ENCODE peak calls at places on chromosomes 7 and 10, in eight cellular contexts. Y, U, O, C, L, P, A and F are unnamed samples.

GRCh38 chr10:17098012-17098411 is 31.6 kb downstream of the CUBN start:
- DNase-seq in A (no peak), L (no peak), Y (no peak), C (no peak), O (no peak), U (no peak), P (no peak), F (no peak)

GRCh38 chr7:7292608-7293007 is 110.3 kb downstream of the C1GALT1 start:
- DNase-seq in O (no peak), C (no peak), A (no peak), Y (no peak), P (no peak), L (no peak), U (peak; percentile 66), F (no peak)

GRCh38 chr10:11528286-11528685 is 83.2 kb downstream of the USP6NL start:
- DNase-seq in P (no peak), A (no peak), U (no peak), Y (no peak), O (no peak), C (no peak), L (no peak), F (no peak)

GRCh38 chr7:14207711-14208110 is 218.2 kb upstream of the ETV1 start:
- DNase-seq in O (no peak), Y (no peak), U (no peak), A (no peak), P (no peak), L (no peak), C (no peak), F (no peak)

GRCh38 chr10:43160067-43160918 is 22.0 kb downstream of the CSGALNACT2 start:
- DNase-seq in U (no peak), O (no peak), Y (peak; percentile 37), C (no peak), L (no peak), P (no peak), A (no peak), F (no peak)

GRCh38 chr10:86535057-86535882 is 13.7 kb upstream of the WAPL start:
- DNase-seq in U (peak; percentile 64), C (peak; percentile 89), O (peak; percentile 35), A (peak; percentile 91), Y (peak; percentile 25), L (no peak), P (no peak), F (peak; percentile 92)

GRCh38 chr7:117808273-117808868 is 64.9 kb downstream of the CTTNBP2 start:
- DNase-seq in A (peak; percentile 54), O (peak; percentile 23), C (peak; percentile 23), L (peak; percentile 11), P (no peak), U (no peak), Y (no peak), F (peak; percentile 14)

GRCh38 chr10:61623101-61623500 is 39.6 kb upstream of the CABCOCO1 start:
- DNase-seq in Y (no peak), O (no peak), L (no peak), A (no peak), C (no peak), U (no peak), P (no peak), F (no peak)

GRCh38 chr7:129367349-129367699 is 66.9 kb upstream of the STRIP2 start:
- DNase-seq in P (no peak), L (no peak), Y (no peak), O (no peak), C (no peak), A (no peak), U (no peak), F (no peak)

GRCh38 chr7:100802951-100803350 is 24.4 kb downstream of the EPHB4 start:
- DNase-seq in Y (no peak), U (no peak), C (no peak), A (no peak), O (peak; percentile 50), L (no peak), P (no peak), F (peak; percentile 32)

GRCh38 chr7:30950197-30950596 is 13.6 kb upstream of the GHRHR start:
- DNase-seq in P (no peak), C (no peak), O (no peak), L (no peak), Y (no peak), U (no peak), A (no peak), F (no peak)

GRCh38 chr7:46545790-46546189 is 624.7 kb upstream of the IGFBP3 start:
- DNase-seq in P (no peak), L (no peak), U (peak; percentile 59), C (no peak), Y (peak; percentile 83), O (no peak), A (no peak), F (peak; percentile 54)

GRCh38 chr10:52420656-52421055 is 106.6 kb downstream of the DKK1 start:
- DNase-seq in O (no peak), U (no peak), Y (no peak), P (no peak), A (no peak), L (no peak), C (no peak), F (no peak)

GRCh38 chr7:130995252-130996081 is 261.5 kb upstream of the KLF14 start:
- DNase-seq in U (no peak), L (no peak), Y (no peak), C (no peak), P (no peak), O (no peak), A (no peak), F (peak; percentile 76)

GRCh38 chr7:130994378-130995115 is 260.5 kb upstream of the KLF14 start:
- DNase-seq in L (no peak), A (peak; percentile 53), U (no peak), C (peak; percentile 33), Y (no peak), P (no peak), O (peak; percentile 73), F (peak; percentile 46)

GRCh38 chr7:130998993-130999602 is 265.1 kb upstream of the KLF14 start:
- DNase-seq in C (no peak), P (no peak), A (no peak), Y (peak; percentile 43), L (no peak), U (no peak), O (no peak), F (no peak)

GRCh38 chr7:130996205-130996840 is 262.3 kb upstream of the KLF14 start:
- DNase-seq in L (no peak), O (no peak), A (no peak), P (no peak), U (no peak), Y (no peak), C (no peak), F (peak; percentile 75)

DNA sequence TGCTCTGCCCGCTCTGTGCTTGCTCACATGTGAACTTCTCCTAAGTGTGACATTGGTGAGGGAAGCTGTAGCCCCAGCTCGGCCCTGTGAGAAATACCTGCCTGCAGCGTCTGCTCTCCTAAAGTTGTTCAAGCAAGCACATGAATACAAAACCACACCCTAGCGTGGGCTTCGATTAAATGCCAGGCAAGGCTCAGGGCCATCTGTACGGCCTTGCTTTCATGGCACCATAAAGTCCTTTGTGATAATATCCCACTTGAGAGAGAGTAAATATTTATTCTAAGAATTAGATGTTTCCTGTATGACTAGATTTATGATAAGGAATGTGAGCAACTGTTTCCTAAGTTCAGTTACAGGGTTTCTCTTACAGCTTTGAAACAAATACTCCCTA is 262.8 kb upstream of the KLF14 start:
- DNase-seq in A (no peak), L (no peak), U (no peak), O (no peak), C (no peak), Y (peak; percentile 79), P (no peak), F (peak; percentile 88)
- H3K4me1 ChIP-seq in A (no peaks in the 10 kb centered on the region), L (peaks cover 89% of the 10 kb centered on the region), U (peaks cover 3% of the 10 kb centered on the region), O (peaks cover 33% of the 10 kb centered on the region), C (peaks cover 89% of the 10 kb centered on the region), Y (peaks cover 12% of the 10 kb centered on the region), P (peaks cover 42% of the 10 kb centered on the region), F (peaks cover 13% of the 10 kb centered on the region)

DNA sequence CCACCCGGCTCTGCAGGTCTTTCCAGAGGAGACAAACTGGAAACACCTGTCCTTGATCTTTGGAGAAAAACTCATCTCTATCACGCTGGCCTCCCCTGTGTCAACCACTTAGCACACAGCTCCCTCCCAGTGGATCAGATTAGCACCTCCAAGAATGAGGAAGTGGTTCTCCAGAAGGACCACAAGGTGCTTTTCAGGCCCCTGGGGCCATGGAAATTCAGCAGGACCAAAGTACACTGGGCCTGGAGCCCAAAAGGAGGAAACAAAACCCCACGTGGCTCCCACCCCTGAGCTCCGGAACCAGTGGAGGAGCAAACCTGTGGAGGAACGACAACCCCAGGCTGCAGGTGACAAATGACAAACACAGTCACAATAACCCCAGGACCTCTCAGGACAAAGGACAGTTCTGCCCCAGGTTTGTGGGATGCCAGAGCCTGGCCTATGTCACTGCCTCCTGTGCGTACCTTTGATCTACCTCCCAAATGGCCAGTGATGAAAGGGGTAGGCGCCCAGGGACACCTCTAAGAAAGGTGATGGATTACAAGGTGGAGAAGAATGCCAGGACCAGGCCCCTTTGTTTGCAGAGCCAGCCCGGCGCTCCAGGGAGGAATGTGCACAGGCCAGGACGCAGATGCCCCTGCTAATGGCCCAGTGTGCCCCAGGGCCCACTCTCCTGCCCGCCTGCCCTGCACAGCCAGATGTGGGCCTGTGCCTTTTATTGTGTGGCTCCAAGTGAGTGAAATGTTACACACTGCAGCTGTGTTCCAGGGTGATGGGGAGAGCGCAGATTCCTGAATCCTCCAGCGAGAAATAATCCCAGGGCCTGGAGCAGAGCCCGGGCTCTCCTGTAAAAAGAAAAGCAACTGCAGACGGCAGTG is 5.6 kb downstream of the TNS3 start:
- DNase-seq in O (peak; percentile 87), A (peak; percentile 72), L (no peak), U (peak; percentile 93), C (peak; percentile 64), P (no peak), Y (peak; percentile 38), F (peak; percentile 96)
- H3K27ac ChIP-seq in O (peak overlapping the region; percentile 92), A (no peak overlapping the region), L (peak overlapping the region; percentile 76), U (peak overlapping the region; percentile 97), C (peak overlapping the region; percentile 80), P (no peak overlapping the region), Y (peak overlapping the region; percentile 6), F (peak overlapping the region; percentile 73)

GRCh38 chr10:58781873-58782488 is 269.3 kb downstream of the BICC1 start:
- DNase-seq in Y (peak; percentile 57), A (no peak), C (no peak), L (no peak), U (peak; percentile 20), O (no peak), P (no peak), F (peak; percentile 51)

GRCh38 chr10:58784361-58784760 is 271.7 kb downstream of the BICC1 start:
- DNase-seq in C (no peak), Y (peak; percentile 42), A (no peak), P (no peak), L (no peak), U (no peak), O (no peak), F (peak; percentile 17)

GRCh38 chr10:58785354-58785753 is 272.7 kb downstream of the BICC1 start:
- DNase-seq in L (no peak), P (no peak), A (no peak), Y (no peak), C (no peak), O (no peak), U (no peak), F (no peak)

GRCh38 chr10:58780481-58780880 is 267.8 kb downstream of the BICC1 start:
- DNase-seq in C (no peak), P (no peak), O (no peak), A (no peak), U (no peak), Y (no peak), L (no peak), F (no peak)

GRCh38 chr10:58782876-58783859 is 270.5 kb downstream of the BICC1 start:
- DNase-seq in P (no peak), C (peak; percentile 52), U (no peak), O (peak; percentile 23), A (no peak), L (no peak), Y (no peak), F (no peak)
- H3K4me1 ChIP-seq in P (no peaks in the 10 kb centered on the region), C (peaks cover 31% of the 10 kb centered on the region), U (no peaks in the 10 kb centered on the region), O (peaks cover 6% of the 10 kb centered on the region), A (peaks cover 4% of the 10 kb centered on the region), L (peaks cover 8% of the 10 kb centered on the region), Y (peaks cover 4% of the 10 kb centered on the region), F (no peaks in the 10 kb centered on the region)

GRCh38 chr7:6272481-6273323 is at the start of gene CYTH3:
- DNase-seq in C (peak; percentile 86), Y (peak; percentile 73), A (peak; percentile 93), O (peak; percentile 82), P (peak; percentile 57), U (peak; percentile 83), L (no peak), F (peak; percentile 85)
- H3K27ac ChIP-seq in C (peak within 1 kb of the TSS; percentile 93), Y (no peak within 1 kb of the TSS), A (no peak within 1 kb of the TSS), O (peak within 1 kb of the TSS; percentile 3), P (peak within 1 kb of the TSS; percentile 46), U (peak within 1 kb of the TSS; percentile 35), L (peak within 1 kb of the TSS; percentile 66), F (peak within 1 kb of the TSS; percentile 55)